ENCODE peak calls at places on chromosomes 2 and 18, in ten cellular contexts. J is M059J; R is heart left ventricle; C is mucosa of gallbladder; P is cardiac fibroblast; Q is NCI-H460; X is AG09319; F is effector memory CD8-positive, alpha-beta T cell; N is Karpas-422; H is thyroid gland. L is an unnamed sample.

GRCh38 chr2:113089907-113090306 is 22.1 kb downstream of the IL1F10 start:
- DNase-seq in J (no peak), P (no peak), Q (no peak), X (no peak), F (no peak), C (no peak), N (no peak), H (no peak), R (no peak), L (no peak)

GRCh38 chr2:187935126-187935525 is 356.5 kb upstream of the GULP1 start:
- DNase-seq in C (no peak), J (no peak), F (no peak), R (no peak), N (no peak), Q (no peak), P (no peak), H (no peak), X (no peak), L (no peak)

GRCh38 chr18:56505293-56505692 is 133.1 kb downstream of the TXNL1 start:
- DNase-seq in Q (no peak), N (no peak), F (no peak), H (no peak), X (no peak), C (no peak), R (no peak), J (no peak), P (no peak), L (no peak)

GRCh38 chr2:105796131-105796638 is 51.5 kb downstream of the NCK2 start:
- DNase-seq in F (no peak), J (no peak), C (no peak), Q (no peak), H (no peak), R (no peak), P (no peak), X (no peak), N (no peak), L (no peak)

GRCh38 chr18:24826605-24827004 is 366.2 kb downstream of the HRH4 start:
- DNase-seq in P (no peak), Q (no peak), F (no peak), X (no peak), C (no peak), H (no peak), R (no peak), J (no peak), N (no peak), L (no peak)

GRCh38 chr2:19347619-19348562 is 10.5 kb downstream of the OSR1 start:
- DNase-seq in P (peak), N (peak), J (peak), F (peak), H (peak), C (peak), Q (peak), X (peak), R (peak), L (peak)

GRCh38 chr2:208570851-208571763 is 164.5 kb downstream of the PTH2R start:
- DNase-seq in F (no peak), C (no peak), N (no peak), Q (no peak), X (no peak), J (no peak), R (no peak), H (no peak), P (no peak), L (no peak)

GRCh38 chr2:240374085-240374907 is 61.2 kb upstream of the GPC1 start:
- DNase-seq in N (no peak), F (no peak), Q (peak), P (peak), C (peak), R (peak), X (peak), J (peak), H (no peak), L (no peak)

GRCh38 chr2:10042301-10043161 is 819 bp upstream of the KLF11 start:
- DNase-seq in F (no peak), X (peak), J (peak), Q (no peak), N (no peak), R (peak), H (peak), C (peak), P (peak), L (peak)

GRCh38 chr2:143870696-143871095 is 649.2 kb downstream of the ZEB2 start:
- DNase-seq in C (no peak), J (no peak), X (no peak), F (no peak), Q (no peak), R (no peak), N (no peak), H (no peak), P (no peak), L (no peak)

GRCh38 chr2:25844089-25844488 is 34.2 kb downstream of the ASXL2 start:
- DNase-seq in F (no peak), H (no peak), C (no peak), X (peak), R (no peak), P (peak), Q (no peak), N (no peak), J (peak), L (no peak)

GRCh38 chr2:39913648-39914456 is 134.8 kb upstream of the THUMPD2 start:
- DNase-seq in R (no peak), F (no peak), X (peak), Q (peak), J (peak), C (peak), P (peak), H (peak), N (peak), L (no peak)

GRCh38 chr2:202032841-202033316 is 776 bp upstream of the FZD7 start:
- DNase-seq in Q (peak), H (peak), P (peak), X (no peak), R (peak), F (peak), J (peak), N (peak), C (peak), L (peak)

GRCh38 chr2:68637047-68637446 is 6.3 kb upstream of the PROKR1 start:
- DNase-seq in F (no peak), Q (no peak), C (no peak), P (no peak), X (no peak), J (no peak), R (no peak), N (no peak), H (no peak), L (no peak)

GRCh38 chr18:74950479-74950878 is 258.5 kb downstream of the PTGR3 start:
- DNase-seq in N (no peak), C (no peak), J (no peak), F (no peak), Q (no peak), P (no peak), R (no peak), X (no peak), H (no peak), L (no peak)

GRCh38 chr2:8566788-8567468 is 114.9 kb upstream of the ID2 start:
- DNase-seq in J (no peak), P (no peak), F (no peak), C (no peak), N (no peak), X (no peak), H (peak), Q (no peak), R (peak), L (no peak)

GRCh38 chr2:28412625-28413151 is 20.0 kb downstream of the FOSL2 start:
- DNase-seq in H (no peak), R (no peak), Q (no peak), C (no peak), F (no peak), X (no peak), N (no peak), P (no peak), J (no peak), L (no peak)

GRCh38 chr2:175811966-175812365 is 190.1 kb downstream of the LNPK start:
- DNase-seq in P (no peak), H (no peak), X (no peak), R (no peak), N (no peak), Q (no peak), C (no peak), J (peak), F (no peak), L (no peak)

GRCh38 chr2:33437297-33437696 is 39.2 kb upstream of the RASGRP3 start:
- DNase-seq in N (no peak), C (no peak), J (peak), Q (no peak), P (peak), H (no peak), R (no peak), X (peak), F (no peak), L (no peak)

L was measured in activated T-helper 9 cell treated with anti-CD3 and anti-CD28 coated beads, Interleukin-2, amount 50 U/mL, for 16 hours.